ENCODE peak calls at places on chromosomes 12 and 14, in six cellular contexts. X is activated CD4-positive, alpha-beta T cell treated with anti-CD3 and anti-CD28 coated beads, Interleukin-2, amount 10 ng/mL, durations not matched to agents 7 days and 5 days; K is hepatic stellate cell; D is EL; G is anterior cingulate cortex; U is tibial artery. R is an unnamed sample.

GRCh38 chr14:100589071-100589759 is 2.0 kb upstream of the BEGAIN start:
- DNase-seq in X (no peak), K (no peak), D (no peak), G (no peak), U (no peak), R (no peak)

GRCh38 chr14:95043732-95044462 is 113.4 kb downstream of the DICER1 start:
- DNase-seq in X (no peak), K (no peak), D (no peak), G (no peak), U (no peak), R (no peak)

GRCh38 chr14:29463727-29464370 is 463.8 kb downstream of the PRKD1 start:
- DNase-seq in X (no peak), K (no peak), D (no peak), G (no peak), U (no peak), R (no peak)

GRCh38 chr14:66045572-66046021 is 440.6 kb upstream of the CCDC196 start:
- DNase-seq in X (no peak), K (no peak), D (no peak), G (no peak), U (no peak), R (no peak)

GRCh38 chr12:27193106-27193505 is 51.0 kb upstream of the STK38L start:
- DNase-seq in X (no peak), K (no peak), D (peak; percentile 69), G (no peak), U (no peak), R (no peak)

GRCh38 chr12:46439793-46440511 is 67.4 kb upstream of the SLC38A2 start:
- DNase-seq in X (no peak), K (no peak), D (peak; percentile 53), G (no peak), U (no peak), R (no peak)

GRCh38 chr14:102462391-102462790 is 47.2 kb downstream of the ANKRD9 start:
- DNase-seq in X (no peak), K (no peak), D (no peak), G (no peak), U (no peak), R (no peak)

GRCh38 chr12:87518508-87518907 is 510.7 kb downstream of the C12orf50 start:
- DNase-seq in X (no peak), K (no peak), D (no peak), G (no peak), U (no peak), R (no peak)

GRCh38 chr14:52551696-52552062 is 626 bp downstream of the TXNDC16 start:
- DNase-seq in X (no peak), K (no peak), D (peak; percentile 43), G (peak; percentile 25), U (no peak), R (peak; percentile 12)

GRCh38 chr12:51855586-51856428 is 7.3 kb upstream of the FIGNL2 start:
- DNase-seq in X (no peak), K (peak; percentile 81), D (peak; percentile 30), G (no peak), U (no peak), R (peak; percentile 87)

GRCh38 chr12:53413485-53414215 is 10.0 kb upstream of the AMHR2 start:
- DNase-seq in X (no peak), K (peak; percentile 41), D (no peak), G (no peak), U (no peak), R (no peak)

GRCh38 chr14:69637503-69638030 is 26.2 kb downstream of the SUSD6 start:
- DNase-seq in X (no peak), K (no peak), D (no peak), G (no peak), U (peak; percentile 23), R (no peak)

GRCh38 chr14:103696027-103696402 is 19.2 kb downstream of the XRCC3 start:
- DNase-seq in X (no peak), K (no peak), D (no peak), G (no peak), U (no peak), R (no peak)

GRCh38 chr14:84797326-84797725 is 732.6 kb upstream of the FLRT2 start:
- DNase-seq in X (no peak), K (no peak), D (no peak), G (no peak), U (no peak), R (no peak)

GRCh38 chr12:101459642-101460346 is 15.3 kb upstream of the SPIC start:
- DNase-seq in X (no peak), K (no peak), D (peak; percentile 14), G (no peak), U (peak; percentile 32), R (peak; percentile 57)

GRCh38 chr12:63079791-63080395 is 71.1 kb downstream of the AVPR1A start:
- DNase-seq in X (no peak), K (no peak), D (peak; percentile 19), G (no peak), U (no peak), R (no peak)

GRCh38 chr14:102415671-102416070 is 52.9 kb downstream of the TECPR2 start:
- DNase-seq in X (no peak), K (no peak), D (no peak), G (peak; percentile 82), U (no peak), R (no peak)

GRCh38 chr14:85479306-85479705 is 50.6 kb upstream of the FLRT2 start:
- DNase-seq in X (no peak), K (no peak), D (no peak), G (no peak), U (no peak), R (no peak)

GRCh38 chr12:132276720-132277373 is 52.5 kb downstream of the GALNT9 start:
- DNase-seq in X (no peak), K (no peak), D (no peak), G (no peak), U (no peak), R (no peak)

GRCh38 chr12:11881835-11882234 is 188.9 kb upstream of the BCL2L14 start:
- DNase-seq in X (no peak), K (no peak), D (no peak), G (no peak), U (no peak), R (no peak)

GRCh38 chr12:69527506-69528272 is 57.5 kb downstream of the FRS2 start:
- DNase-seq in X (no peak), K (peak; percentile 53), D (peak; percentile 76), G (no peak), U (no peak), R (peak; percentile 17)

GRCh38 chr14:35992816-35993511 is 166.8 kb downstream of the BRMS1L start:
- DNase-seq in X (no peak), K (no peak), D (no peak), G (peak; percentile 53), U (no peak), R (no peak)

GRCh38 chr12:93174048-93174447 is 203.7 kb upstream of the NUDT4 start:
- DNase-seq in X (no peak), K (peak; percentile 12), D (peak; percentile 75), G (no peak), U (no peak), R (peak; percentile 27)

GRCh38 chr12:116159175-116159574 is 118.3 kb downstream of the MED13L start:
- DNase-seq in X (no peak), K (no peak), D (peak; percentile 40), G (no peak), U (no peak), R (no peak)

GRCh38 chr12:1575799-1576401 is 18.5 kb downstream of the FBXL14 start:
- DNase-seq in X (no peak), K (no peak), D (no peak), G (no peak), U (no peak), R (no peak)

GRCh38 chr12:110355080-110355479 is 48.4 kb downstream of the ANAPC7 start:
- DNase-seq in X (peak; percentile 42), K (no peak), D (peak; percentile 31), G (no peak), U (no peak), R (no peak)

GRCh38 chr12:132081423-132081822 is 62.7 kb downstream of the DDX51 start:
- DNase-seq in X (no peak), K (no peak), D (no peak), G (no peak), U (no peak), R (no peak)

GRCh38 chr14:56131004-56131864 is 13.0 kb downstream of the PELI2 start:
- DNase-seq in X (no peak), K (no peak), D (no peak), G (no peak), U (no peak), R (no peak)

GRCh38 chr12:109497675-109498074 is 20.2 kb downstream of the UBE3B start:
- DNase-seq in X (no peak), K (no peak), D (peak; percentile 26), G (no peak), U (no peak), R (no peak)

GRCh38 chr12:94973202-94973601 is 30.3 kb downstream of the NDUFA12 start:
- DNase-seq in X (no peak), K (no peak), D (no peak), G (no peak), U (no peak), R (no peak)

GRCh38 chr14:102264775-102265174 is 40.2 kb downstream of the MOK start:
- DNase-seq in X (no peak), K (peak; percentile 19), D (no peak), G (no peak), U (no peak), R (no peak)